ENCODE peak calls at places on chromosome 19, in five cellular contexts. B is endothelial cell of umbilical vein, F is body of pancreas, A is A549, R is uterus. U is an unnamed sample.

GRCh38 chr19:36963262-36963661 is 47.1 kb downstream of the ZNF568 start:
- DNase-seq in A (no peak), B (no peak), R (no peak), F (peak; percentile 27), U (no peak)

GRCh38 chr19:51887522-51888498 is at the start of gene ZNF577:
- DNase-seq in B (peak; percentile 89), A (no peak), F (peak; percentile 94), R (peak; percentile 86), U (peak; percentile 91)

GRCh38 chr19:40366697-40367561 is 18.4 kb downstream of the PLD3 start:
- DNase-seq in F (no peak), B (no peak), A (no peak), R (no peak), U (no peak)

GRCh38 chr19:38152461-38153379 is 71.3 kb downstream of the DPF1 start:
- DNase-seq in F (no peak), B (no peak), R (no peak), A (no peak), U (no peak)

GRCh38 chr19:38596057-38596981 is 21.4 kb downstream of the MAP4K1 start:
- DNase-seq in R (no peak), B (peak; percentile 15), A (peak; percentile 90), F (peak; percentile 88), U (peak; percentile 57)

GRCh38 chr19:9917322-9917721 is 19.0 kb downstream of the OLFM2 start:
- DNase-seq in F (peak; percentile 51), R (peak; percentile 24), A (peak; percentile 80), B (peak; percentile 52), U (no peak)

GRCh38 chr19:11203194-11204075 is 6.1 kb upstream of the KANK2 start:
- DNase-seq in B (peak; percentile 54), R (peak; percentile 98), A (peak; percentile 72), F (peak; percentile 66), U (peak; percentile 41)

GRCh38 chr19:18644144-18645034 is 7.6 kb downstream of the KLHL26 start:
- DNase-seq in F (no peak), B (no peak), A (no peak), R (no peak), U (no peak)

GRCh38 chr19:6045108-6045507 is 65.2 kb downstream of the RFX2 start:
- DNase-seq in F (no peak), A (no peak), B (no peak), R (no peak), U (no peak)

GRCh38 chr19:44850641-44851109 is 4.6 kb downstream of the NECTIN2 start:
- DNase-seq in F (peak; percentile 72), B (peak; percentile 53), R (peak; percentile 22), A (no peak), U (no peak)

GRCh38 chr19:56069642-56070041 is 51.5 kb downstream of the ZNF787 start:
- DNase-seq in F (no peak), A (no peak), B (no peak), R (no peak), U (no peak)

GRCh38 chr19:55253842-55254624 is 4.8 kb downstream of the PPP6R1 start:
- DNase-seq in R (no peak), A (no peak), B (peak; percentile 25), F (no peak), U (peak; percentile 90)

GRCh38 chr19:18090545-18091216 is 3.9 kb upstream of the IL12RB1 start:
- DNase-seq in R (no peak), A (no peak), F (no peak), B (peak; percentile 19), U (no peak)

GRCh38 chr19:55262359-55262758 is 3.5 kb upstream of the PPP6R1 start:
- DNase-seq in R (no peak), B (no peak), F (no peak), A (no peak), U (no peak)

GRCh38 chr19:30577551-30578090 is 205.4 kb downstream of the ZNF536 start:
- DNase-seq in F (no peak), B (no peak), A (no peak), R (no peak), U (no peak)

GRCh38 chr19:55382522-55383054 is 1.5 kb downstream of the TMEM238 start:
- DNase-seq in A (no peak), F (no peak), R (no peak), B (no peak), U (no peak)

GRCh38 chr19:39483141-39483540 is 2.5 kb downstream of the TIMM50 start:
- DNase-seq in A (no peak), R (no peak), B (no peak), F (no peak), U (no peak)

GRCh38 chr19:10001899-10002298 is 8.4 kb downstream of the COL5A3 start:
- DNase-seq in F (peak; percentile 41), B (no peak), R (no peak), A (no peak), U (no peak)

GRCh38 chr19:41351339-41352245 is 2.1 kb downstream of the TGFB1 start:
- DNase-seq in R (peak; percentile 67), B (peak; percentile 80), F (peak; percentile 55), A (peak; percentile 89), U (peak; percentile 67)

GRCh38 chr19:39765091-39766076 is 13.3 kb upstream of the LEUTX start:
- DNase-seq in B (peak; percentile 43), R (peak; percentile 18), F (peak; percentile 60), A (peak; percentile 41), U (no peak)

GRCh38 chr19:56916528-56916927 is 76.0 kb upstream of the PEG3 start:
- DNase-seq in R (no peak), F (no peak), B (no peak), A (no peak), U (no peak)

GRCh38 chr19:43634877-43635560 is 4.6 kb downstream of the CADM4 start:
- DNase-seq in B (no peak), F (no peak), R (no peak), A (no peak), U (no peak)

GRCh38 chr19:24140099-24140498 is 53.1 kb downstream of the ZNF254 start:
- DNase-seq in F (no peak), B (peak; percentile 24), A (no peak), R (no peak), U (no peak)

GRCh38 chr19:10808937-10809655 is 26.9 kb downstream of the TMED1 start:
- DNase-seq in F (no peak), R (no peak), B (no peak), A (no peak), U (no peak)

DNA sequence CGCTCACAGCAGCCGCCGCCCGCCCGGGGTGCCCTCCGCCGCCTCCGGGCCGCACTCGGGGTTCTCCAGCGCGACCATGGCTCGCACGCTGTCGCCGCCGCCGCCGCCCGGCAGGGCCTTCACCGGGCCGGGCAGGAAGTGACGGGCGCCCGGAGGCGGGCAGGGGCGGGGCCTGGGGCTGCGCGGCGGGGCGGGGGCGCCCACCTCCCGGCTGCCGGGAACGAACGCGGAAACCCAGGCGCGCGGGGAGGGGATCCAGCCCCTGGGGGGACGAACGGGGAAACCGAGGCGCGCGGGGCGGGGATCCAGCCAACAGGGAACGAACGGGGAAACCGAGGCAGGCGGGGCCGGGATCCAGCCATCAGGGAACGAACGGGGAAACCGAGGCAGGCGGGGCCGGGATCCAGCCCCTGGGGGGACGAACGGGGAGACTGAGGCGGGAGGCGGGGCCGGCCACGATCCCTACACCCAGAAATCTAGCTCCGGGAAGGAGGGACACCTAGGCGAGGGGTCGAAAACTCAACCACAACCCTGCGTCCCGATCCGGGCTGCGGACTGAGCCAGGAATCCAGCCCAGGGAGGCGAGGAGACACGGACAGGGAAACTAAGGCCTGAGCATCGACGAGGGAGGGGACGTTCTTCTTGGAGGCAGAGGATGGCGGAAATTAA is at the start of gene R3HDM4:
- DNase-seq in R (peak; percentile 70), B (peak; percentile 38), F (peak; percentile 83), A (peak; percentile 61), U (peak; percentile 80)
- TF ChIP-seq POLR2A in R (peak; percentile 73), B (peak; percentile 47), F (peak; percentile 64), A (peak; percentile 38), U (peak; percentile 45)

GRCh38 chr19:4970558-4971423 is 1.9 kb downstream of the KDM4B start:
- DNase-seq in A (no peak), R (no peak), F (peak; percentile 65), B (peak; percentile 43), U (peak; percentile 61)

GRCh38 chr19:4971424-4971793 is 2.5 kb downstream of the KDM4B start:
- DNase-seq in B (no peak), R (no peak), A (no peak), F (peak; percentile 49), U (peak; percentile 71)

GRCh38 chr19:4972509-4973230 is 3.8 kb downstream of the KDM4B start:
- DNase-seq in B (peak; percentile 17), F (no peak), R (no peak), A (no peak), U (no peak)

GRCh38 chr19:4969772-4970531 is 1.0 kb downstream of the KDM4B start:
- DNase-seq in R (no peak), B (peak; percentile 17), F (no peak), A (no peak), U (no peak)

DNA sequence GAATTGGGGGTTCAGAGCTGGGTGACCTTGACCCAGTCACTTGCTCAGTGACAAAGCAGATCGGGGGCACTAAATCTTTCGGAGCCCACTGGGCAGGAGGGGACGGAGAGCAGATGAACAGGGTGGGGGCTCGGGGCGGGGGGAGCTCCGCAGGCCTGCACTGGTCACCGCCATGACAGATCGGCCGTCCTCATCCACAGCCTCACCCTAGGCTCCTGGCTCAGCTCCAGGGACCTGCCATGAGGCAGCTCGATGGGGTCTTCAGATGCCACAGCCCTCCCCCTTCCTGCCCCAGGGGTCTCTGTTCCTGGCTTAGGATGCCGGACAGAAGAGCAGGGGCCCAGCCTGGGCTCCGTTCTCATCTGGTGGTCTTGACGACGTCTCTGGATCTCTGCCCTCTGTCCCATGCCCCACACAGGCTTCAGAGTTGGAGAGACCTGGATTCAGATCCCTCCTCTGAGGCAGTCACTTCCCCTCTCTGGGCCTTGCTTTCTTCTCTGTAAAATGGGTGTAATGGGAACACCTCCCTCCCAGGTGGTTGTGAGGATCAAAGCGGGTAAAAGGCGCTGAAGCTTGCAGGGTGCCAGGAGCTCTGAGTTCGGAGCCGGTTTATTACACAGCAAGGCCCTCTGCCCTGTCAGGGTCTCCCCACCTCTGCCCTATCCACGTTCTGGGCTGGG is 3.0 kb downstream of the KDM4B start:
- DNase-seq in B (no peak), R (no peak), A (no peak), F (no peak), U (no peak)
- H3K27ac ChIP-seq in B (no peak overlapping the region), R (peak overlapping the region; percentile 90), A (peak overlapping the region; percentile 70), F (no peak overlapping the region), U (no peak overlapping the region)

GRCh38 chr19:46872967-46873366 is 12.2 kb downstream of the ARHGAP35 start:
- DNase-seq in F (no peak), B (no peak), A (no peak), R (no peak), U (no peak)
- H3K4me1 ChIP-seq in F (peaks cover 6% of the 10 kb centered on the region), B (peaks cover 11% of the 10 kb centered on the region), A (peaks cover 42% of the 10 kb centered on the region), R (no peaks in the 10 kb centered on the region), U (no peaks in the 10 kb centered on the region)

DNA sequence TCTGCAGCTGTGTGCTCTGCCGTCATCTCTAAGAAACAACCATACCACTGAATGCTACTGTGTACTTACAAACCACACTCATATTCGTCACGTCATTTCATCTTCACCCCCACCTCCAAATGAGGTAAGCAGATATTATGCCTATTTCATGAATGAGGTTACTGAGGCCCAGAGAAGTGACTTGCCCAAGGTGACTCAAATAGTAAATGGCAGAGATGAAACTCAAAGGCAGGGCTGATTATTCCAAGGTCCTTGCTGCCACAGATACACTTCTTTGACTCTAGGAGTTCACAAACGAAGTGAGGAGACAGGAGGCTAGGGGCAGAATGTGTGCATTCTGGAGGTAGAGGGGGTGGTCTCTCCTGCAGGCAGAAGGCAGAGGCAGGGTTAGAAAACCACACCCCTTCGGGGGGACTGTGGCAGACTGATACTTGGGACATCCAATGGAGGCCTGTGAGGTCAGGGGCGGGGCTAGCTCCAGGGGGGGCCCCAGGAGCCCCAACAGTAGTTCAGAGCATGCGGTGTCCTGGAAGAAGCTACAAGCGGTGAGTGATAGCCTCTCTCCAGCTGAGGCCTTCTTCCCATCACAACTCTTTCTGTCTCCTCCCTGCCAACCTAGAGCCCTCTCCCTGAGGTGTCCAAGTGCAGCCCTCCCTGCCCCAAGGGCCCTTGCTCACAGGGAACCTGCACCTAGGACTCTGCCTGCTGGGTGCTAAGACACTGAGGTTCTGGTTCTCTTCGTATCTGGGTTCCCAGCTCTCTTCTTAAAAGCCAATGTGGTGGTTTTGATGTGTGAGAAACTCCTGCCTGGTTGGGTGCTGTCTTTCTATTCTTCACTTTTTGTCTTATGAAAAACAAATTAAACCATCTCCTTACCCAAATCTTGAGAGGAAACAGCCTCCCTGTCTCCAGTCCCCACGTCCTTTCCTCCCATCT is 4.6 kb upstream of the KMT2B start:
- DNase-seq in F (no peak), A (no peak), B (no peak), R (no peak), U (no peak)
- TF ChIP-seq POLR2A in F (no peak), A (peak; percentile 15), B (no peak), R (no peak), U (no peak)